ENCODE peak calls at places on chromosomes 5 and 9, in eight cellular contexts. C is brain microvascular endothelial cell; W is A549; Y is pulmonary artery endothelial cell; V is right atrium auricular region; N is activated naive CD8-positive, alpha-beta T cell treated with anti-CD3 and anti-CD28 coated beads, Interleukin-2, amount 50 U/mL, for 24 hours; Z is right cardiac atrium; A is heart right ventricle. F is an unnamed sample.
A peak's percentile ranks its signal among the peaks of the same experiment; 100 is the strongest.

GRCh38 chr9:134325813-134326753 is at the start of gene RXRA:
- DNase-seq in A (peak; percentile 86), W (peak; percentile 85), N (peak; percentile 53), Z (peak; percentile 96), V (no peak), C (peak; percentile 40), Y (peak; percentile 36), F (peak; percentile 96)

GRCh38 chr5:59286510-59286909 is 607.0 kb downstream of the PDE4D start:
- DNase-seq in Y (no peak), N (no peak), W (no peak), A (no peak), C (no peak), V (no peak), Z (no peak), F (no peak)

GRCh38 chr5:59548807-59549357 is 344.6 kb downstream of the PDE4D start:
- DNase-seq in N (no peak), Y (no peak), W (peak; percentile 98), Z (no peak), C (no peak), A (no peak), V (no peak), F (no peak)

GRCh38 chr9:135134253-135135028 is 47.0 kb downstream of the OLFM1 start:
- DNase-seq in Z (no peak), W (no peak), N (no peak), Y (no peak), V (no peak), A (no peak), C (no peak), F (no peak)

GRCh38 chr5:55714339-55714738 is 2.2 kb upstream of the SLC38A9 start:
- DNase-seq in Y (no peak), N (no peak), Z (no peak), W (peak; percentile 45), V (no peak), C (no peak), A (no peak), F (no peak)

GRCh38 chr5:24059006-24059405 is 551.6 kb downstream of the PRDM9 start:
- DNase-seq in A (no peak), C (no peak), Z (no peak), N (no peak), W (no peak), V (no peak), Y (no peak), F (no peak)

GRCh38 chr5:171166766-171167165 is 142.3 kb upstream of the TLX3 start:
- DNase-seq in C (no peak), V (no peak), Z (no peak), N (no peak), Y (no peak), W (no peak), A (no peak), F (no peak)

GRCh38 chr5:13985736-13986418 is 41.4 kb upstream of the DNAH5 start:
- DNase-seq in W (peak; percentile 75), V (peak; percentile 54), C (peak; percentile 90), Z (no peak), Y (peak; percentile 79), A (no peak), N (no peak), F (peak; percentile 92)

GRCh38 chr5:178224403-178224802 is 8.2 kb downstream of the PHYKPL start:
- DNase-seq in W (no peak), V (no peak), C (no peak), Z (no peak), A (no peak), N (no peak), Y (no peak), F (no peak)

GRCh38 chr5:56757077-56757476 is 58.3 kb upstream of the MAP3K1 start:
- DNase-seq in V (no peak), N (no peak), A (no peak), W (no peak), C (no peak), Y (no peak), Z (no peak), F (no peak)

GRCh38 chr9:65411901-65412300 is 126.9 kb upstream of the FOXD4L5 start:
- DNase-seq in W (no peak), Y (no peak), A (no peak), V (no peak), C (no peak), N (no peak), Z (no peak), F (no peak)

GRCh38 chr5:76763136-76763535 is 47.2 kb downstream of the F2R start:
- DNase-seq in Z (no peak), N (no peak), A (no peak), C (no peak), V (peak; percentile 21), W (no peak), Y (no peak), F (peak; percentile 11)

GRCh38 chr5:159184858-159185381 is 24.4 kb downstream of the RNF145 start:
- DNase-seq in Z (no peak), C (peak; percentile 89), W (peak; percentile 65), V (no peak), Y (no peak), A (no peak), N (peak; percentile 34), F (no peak)

GRCh38 chr5:11853796-11854195 is 50.5 kb downstream of the CTNND2 start:
- DNase-seq in W (no peak), C (no peak), A (no peak), N (no peak), V (no peak), Y (no peak), Z (no peak), F (no peak)

GRCh38 chr5:149617760-149618306 is 36.5 kb downstream of the ARHGEF37 start:
- DNase-seq in A (no peak), Y (no peak), W (no peak), C (no peak), V (no peak), Z (no peak), N (no peak), F (no peak)

GRCh38 chr5:142016576-142016975 is 3.7 kb upstream of the GNPDA1 start:
- DNase-seq in W (no peak), Z (no peak), A (no peak), C (no peak), V (no peak), Y (no peak), N (peak; percentile 47), F (no peak)

GRCh38 chr9:131969469-131969989 is 110.1 kb downstream of the MED27 start:
- DNase-seq in A (no peak), N (no peak), W (no peak), Y (no peak), C (no peak), Z (no peak), V (no peak), F (no peak)

GRCh38 chr5:79697222-79698164 is 7.9 kb downstream of the CMYA5 start:
- DNase-seq in V (peak; percentile 72), N (no peak), Z (no peak), Y (no peak), A (peak; percentile 64), C (peak; percentile 65), W (no peak), F (no peak)